ENCODE peak calls at places on chromosomes 5 and 9, in six cellular contexts. E is GM12865, Z is SK-N-SH, S is PC-9, K is GM12878, A is AG10803. Y is an unnamed sample.
A peak's percentile ranks its signal among the peaks of the same experiment; 100 is the strongest.

GRCh38 chr9:125258832-125259534 is 2.6 kb upstream of the GAPVD1 start:
- DNase-seq in E (no peak), A (no peak), K (no peak), Z (no peak), S (no peak), Y (no peak)

GRCh38 chr5:128062172-128062746 is 21.3 kb upstream of the SLC12A2 start:
- DNase-seq in A (peak; percentile 87), E (no peak), K (no peak), Z (no peak), S (no peak), Y (peak; percentile 62)

GRCh38 chr5:58986281-58986680 is 403.4 kb downstream of the RAB3C start:
- DNase-seq in K (no peak), E (no peak), A (no peak), S (no peak), Z (no peak), Y (no peak)

GRCh38 chr5:159095218-159095617 is 4.5 kb downstream of the EBF1 start:
- DNase-seq in E (peak; percentile 48), S (no peak), K (no peak), Z (no peak), A (no peak), Y (no peak)

GRCh38 chr9:110975969-110976368 is 62.3 kb downstream of the LPAR1 start:
- DNase-seq in Z (no peak), A (no peak), K (no peak), S (no peak), E (peak; percentile 34), Y (no peak)

GRCh38 chr9:109779711-109780452 is at the start of gene PALM2AKAP2:
- DNase-seq in S (peak; percentile 76), Z (peak; percentile 47), K (no peak), E (peak; percentile 6), A (peak; percentile 73), Y (peak; percentile 73)

GRCh38 chr5:57986746-57987145 is 473.1 kb downstream of the PLK2 start:
- DNase-seq in S (peak; percentile 19), Z (no peak), A (peak; percentile 43), E (no peak), K (no peak), Y (peak; percentile 22)

GRCh38 chr5:116452774-116453368 is 121.8 kb downstream of the SEMA6A start:
- DNase-seq in K (no peak), A (no peak), Z (no peak), S (no peak), E (no peak), Y (no peak)

GRCh38 chr9:24416136-24416535 is 129.6 kb downstream of the IZUMO3 start:
- DNase-seq in A (no peak), E (no peak), Z (no peak), K (no peak), S (no peak), Y (no peak)

GRCh38 chr5:31470608-31471007 is 61.3 kb downstream of the DROSHA start:
- DNase-seq in A (peak; percentile 76), K (no peak), S (no peak), Z (no peak), E (no peak), Y (peak; percentile 83)

GRCh38 chr9:129242191-129242953 is 64.3 kb upstream of the IER5L start:
- DNase-seq in Z (no peak), S (no peak), E (no peak), A (no peak), K (no peak), Y (no peak)

GRCh38 chr5:95029569-95030366 is 255.1 kb downstream of the MCTP1 start:
- DNase-seq in K (peak; percentile 56), Z (no peak), A (no peak), E (peak; percentile 62), S (no peak), Y (no peak)

GRCh38 chr5:30849801-30850370 is 343.6 kb upstream of the CDH6 start:
- DNase-seq in K (no peak), A (no peak), Z (no peak), E (no peak), S (peak; percentile 6), Y (no peak)

DNA sequence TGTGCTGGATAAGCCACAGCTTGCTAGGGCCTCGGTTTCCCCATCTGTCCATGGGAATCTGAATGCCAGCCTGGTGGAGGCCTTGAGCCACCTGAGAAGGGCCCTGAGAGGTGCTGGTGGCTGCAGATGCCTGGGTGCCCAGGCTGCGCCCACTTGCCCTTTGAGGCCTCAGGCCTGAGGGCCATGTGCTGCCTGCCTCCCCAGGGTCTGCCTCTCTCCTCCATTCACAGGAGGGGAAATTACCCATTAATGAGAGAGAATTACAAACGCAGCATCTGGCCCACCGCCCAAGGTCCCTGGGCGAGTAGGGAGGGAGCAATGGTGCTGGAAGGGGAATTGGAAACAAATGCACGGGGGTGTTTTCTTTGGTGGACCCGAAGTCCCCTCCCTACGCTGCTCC is 59.6 kb downstream of the BARX1 start:
- DNase-seq in A (no peak), Z (peak; percentile 50), K (no peak), S (no peak), E (no peak), Y (no peak)
- H3K4me3 ChIP-seq in A (no peak overlapping the region), Z (no peak overlapping the region), K (no peak overlapping the region), S (no peak overlapping the region), E (no peak overlapping the region), Y (no peak overlapping the region)

GRCh38 chr5:65925601-65926275 is 637 bp upstream of the ERBIN start:
- DNase-seq in A (peak; percentile 92), S (peak; percentile 89), E (peak; percentile 92), Z (peak; percentile 96), K (no peak), Y (peak; percentile 93)
- TF ChIP-seq CTCF in A (peak; percentile 33), S (no peak), E (peak; percentile 39), Z (peak; percentile 46), K (peak; percentile 52), Y (peak; percentile 27)

DNA sequence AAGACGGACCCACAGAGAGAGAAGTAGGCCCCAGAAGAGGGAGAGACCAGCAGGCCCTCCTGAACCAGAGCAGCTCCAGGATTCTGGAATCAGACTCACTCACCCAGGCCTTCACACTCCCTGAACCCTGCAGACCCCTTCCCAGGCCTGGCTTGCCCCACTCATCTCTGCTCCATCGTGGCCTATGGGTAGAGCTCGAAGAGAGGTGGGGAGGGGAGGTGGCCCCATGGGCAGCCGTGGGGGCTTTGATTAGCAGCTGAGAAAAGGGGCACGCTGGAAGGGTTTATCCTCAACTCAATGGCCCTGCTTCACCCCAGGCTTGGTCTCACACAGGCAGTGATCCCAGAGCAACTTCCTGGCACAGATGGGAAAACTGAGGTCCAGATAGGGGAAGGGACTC is 613 bp downstream of the MYMK start:
- DNase-seq in S (no peak), A (no peak), K (no peak), Z (no peak), E (no peak), Y (no peak)
- H3K4me3 ChIP-seq in S (no peak overlapping the region), A (no peak overlapping the region), K (no peak overlapping the region), Z (no peak overlapping the region), E (no peak overlapping the region), Y (no peak overlapping the region)

DNA sequence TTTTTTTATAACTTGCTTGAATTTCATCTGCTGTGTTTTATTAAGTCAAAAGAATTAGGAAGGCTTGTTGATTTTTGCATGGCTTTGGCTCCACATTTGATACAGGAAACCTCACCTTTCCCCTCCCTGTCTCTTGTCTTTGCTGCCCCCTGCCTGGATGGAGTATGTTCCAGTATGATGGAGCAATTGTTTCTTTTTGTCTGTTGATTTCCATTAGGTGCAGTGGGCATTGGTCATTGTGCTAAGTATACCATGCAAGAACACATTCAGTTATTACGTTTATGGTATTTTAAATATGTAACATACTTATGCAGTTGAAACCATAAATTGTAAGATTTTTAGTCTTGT is 19.6 kb downstream of the TJP2 start:
- DNase-seq in K (no peak), S (no peak), A (no peak), E (no peak), Z (peak; percentile 45), Y (no peak)
- TF ChIP-seq CTCF in K (peak; percentile 37), S (no peak), A (no peak), E (no peak), Z (no peak), Y (no peak)

DNA sequence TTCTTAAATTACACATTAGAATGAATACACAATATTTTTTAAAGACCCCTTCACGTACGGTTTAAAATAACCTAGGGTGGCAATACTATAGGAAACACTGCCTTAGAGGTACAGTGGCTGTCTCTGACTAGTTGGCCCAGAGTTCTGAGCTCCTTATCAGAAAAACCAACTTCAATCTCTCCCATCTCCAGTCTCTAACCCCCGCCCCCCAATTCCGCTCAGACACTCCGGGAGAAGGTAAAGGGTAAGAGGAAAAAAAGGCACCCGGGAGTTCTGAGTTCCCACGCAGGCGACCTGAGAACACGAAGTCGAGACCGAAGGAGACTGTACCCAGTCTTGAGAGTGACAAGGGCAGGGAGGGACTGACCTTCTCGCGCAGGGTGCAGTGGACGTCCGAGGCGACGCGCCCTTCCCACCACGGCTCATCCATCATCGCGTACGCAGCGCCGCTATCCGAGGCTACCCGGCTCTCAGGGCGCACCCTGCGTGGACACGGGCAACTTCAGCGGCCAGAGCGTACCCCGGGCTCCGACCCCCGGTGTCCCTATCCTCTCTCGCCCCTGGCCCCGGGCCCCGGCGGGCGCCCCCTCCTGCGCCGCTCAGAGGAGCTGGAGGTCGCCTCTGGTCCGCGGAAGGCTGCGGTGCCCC is 749 bp downstream of the CCNJL start:
- DNase-seq in K (no peak), A (no peak), S (peak; percentile 35), Z (no peak), E (no peak), Y (no peak)
- H3K4me3 ChIP-seq in K (peak overlapping the region; percentile 61), A (peak overlapping the region; percentile 49), S (peak overlapping the region; percentile 78), Z (peak overlapping the region; percentile 91), E (peak overlapping the region; percentile 57), Y (peak overlapping the region; percentile 59)

Y was measured in foreskin fibroblast.